ENCODE peak calls at places on chromosome 7, in seven cellular contexts. One of them, this sample, is unnamed.

GRCh38 chr7:133052826-133053225 is 29.1 kb downstream of the CHCHD3 start:
- DNase-seq in activated effector memory CD4-positive, alpha-beta T cell treated with anti-CD3 and anti-CD28 coated beads, Interleukin-2, amount 50 U/mL, for 16 hours: no peak
- DNase-seq in stimulated activated CD8-positive, alpha-beta memory T cell treated with anti-CD3 and anti-CD28 coated beads, Interleukin-15, amount 100 ng/mL, for 1 hour: no peak
- DNase-seq in AG09319: no peak
- DNase-seq in fibroblast of mammary gland: no peak
- DNase-seq in activated B cell treated with CpG ODN at 0.5 μM for 24 hours: no peak
- DNase-seq in COR-L47: no peak
- DNase-seq in this sample: no peak

GRCh38 chr7:141702047-141702567 is at the start of gene DENND11:
- DNase-seq in activated effector memory CD4-positive, alpha-beta T cell treated with anti-CD3 and anti-CD28 coated beads, Interleukin-2, amount 50 U/mL, for 16 hours: peak; percentile 85
- DNase-seq in stimulated activated CD8-positive, alpha-beta memory T cell treated with anti-CD3 and anti-CD28 coated beads, Interleukin-15, amount 100 ng/mL, for 1 hour: no peak
- DNase-seq in AG09319: no peak
- DNase-seq in fibroblast of mammary gland: no peak
- DNase-seq in activated B cell treated with CpG ODN at 0.5 μM for 24 hours: peak; percentile 66
- DNase-seq in COR-L47: peak; percentile 70
- DNase-seq in this sample: no peak

GRCh38 chr7:131895541-131896173 is 339.2 kb upstream of the PODXL start:
- DNase-seq in activated effector memory CD4-positive, alpha-beta T cell treated with anti-CD3 and anti-CD28 coated beads, Interleukin-2, amount 50 U/mL, for 16 hours: no peak
- DNase-seq in stimulated activated CD8-positive, alpha-beta memory T cell treated with anti-CD3 and anti-CD28 coated beads, Interleukin-15, amount 100 ng/mL, for 1 hour: no peak
- DNase-seq in AG09319: peak; percentile 18
- DNase-seq in fibroblast of mammary gland: peak; percentile 82
- DNase-seq in activated B cell treated with CpG ODN at 0.5 μM for 24 hours: no peak
- DNase-seq in COR-L47: no peak
- DNase-seq in this sample: no peak

GRCh38 chr7:70436815-70437350 is 695.1 kb upstream of the GALNT17 start:
- DNase-seq in activated effector memory CD4-positive, alpha-beta T cell treated with anti-CD3 and anti-CD28 coated beads, Interleukin-2, amount 50 U/mL, for 16 hours: no peak
- DNase-seq in stimulated activated CD8-positive, alpha-beta memory T cell treated with anti-CD3 and anti-CD28 coated beads, Interleukin-15, amount 100 ng/mL, for 1 hour: no peak
- DNase-seq in AG09319: no peak
- DNase-seq in fibroblast of mammary gland: no peak
- DNase-seq in activated B cell treated with CpG ODN at 0.5 μM for 24 hours: no peak
- DNase-seq in COR-L47: no peak
- DNase-seq in this sample: no peak

GRCh38 chr7:88635149-88635548 is 124.4 kb upstream of the ZNF804B start:
- DNase-seq in activated effector memory CD4-positive, alpha-beta T cell treated with anti-CD3 and anti-CD28 coated beads, Interleukin-2, amount 50 U/mL, for 16 hours: no peak
- DNase-seq in stimulated activated CD8-positive, alpha-beta memory T cell treated with anti-CD3 and anti-CD28 coated beads, Interleukin-15, amount 100 ng/mL, for 1 hour: no peak
- DNase-seq in AG09319: no peak
- DNase-seq in fibroblast of mammary gland: no peak
- DNase-seq in activated B cell treated with CpG ODN at 0.5 μM for 24 hours: no peak
- DNase-seq in COR-L47: no peak
- DNase-seq in this sample: no peak

GRCh38 chr7:157762824-157763223 is 426.0 kb downstream of the DNAJB6 start:
- DNase-seq in activated effector memory CD4-positive, alpha-beta T cell treated with anti-CD3 and anti-CD28 coated beads, Interleukin-2, amount 50 U/mL, for 16 hours: no peak
- DNase-seq in stimulated activated CD8-positive, alpha-beta memory T cell treated with anti-CD3 and anti-CD28 coated beads, Interleukin-15, amount 100 ng/mL, for 1 hour: no peak
- DNase-seq in AG09319: no peak
- DNase-seq in fibroblast of mammary gland: no peak
- DNase-seq in activated B cell treated with CpG ODN at 0.5 μM for 24 hours: no peak
- DNase-seq in COR-L47: no peak
- DNase-seq in this sample: no peak

GRCh38 chr7:47506716-47507354 is 75.1 kb downstream of the TNS3 start:
- DNase-seq in activated effector memory CD4-positive, alpha-beta T cell treated with anti-CD3 and anti-CD28 coated beads, Interleukin-2, amount 50 U/mL, for 16 hours: no peak
- DNase-seq in stimulated activated CD8-positive, alpha-beta memory T cell treated with anti-CD3 and anti-CD28 coated beads, Interleukin-15, amount 100 ng/mL, for 1 hour: no peak
- DNase-seq in AG09319: no peak
- DNase-seq in fibroblast of mammary gland: no peak
- DNase-seq in activated B cell treated with CpG ODN at 0.5 μM for 24 hours: no peak
- DNase-seq in COR-L47: no peak
- DNase-seq in this sample: no peak

GRCh38 chr7:47570649-47571050 is 11.3 kb downstream of the TNS3 start:
- DNase-seq in activated effector memory CD4-positive, alpha-beta T cell treated with anti-CD3 and anti-CD28 coated beads, Interleukin-2, amount 50 U/mL, for 16 hours: no peak
- DNase-seq in stimulated activated CD8-positive, alpha-beta memory T cell treated with anti-CD3 and anti-CD28 coated beads, Interleukin-15, amount 100 ng/mL, for 1 hour: no peak
- DNase-seq in AG09319: no peak
- DNase-seq in fibroblast of mammary gland: peak; percentile 56
- DNase-seq in activated B cell treated with CpG ODN at 0.5 μM for 24 hours: no peak
- DNase-seq in COR-L47: no peak
- DNase-seq in this sample: no peak

GRCh38 chr7:95623788-95624187 is 27.5 kb upstream of the PDK4 start:
- DNase-seq in activated effector memory CD4-positive, alpha-beta T cell treated with anti-CD3 and anti-CD28 coated beads, Interleukin-2, amount 50 U/mL, for 16 hours: no peak
- DNase-seq in stimulated activated CD8-positive, alpha-beta memory T cell treated with anti-CD3 and anti-CD28 coated beads, Interleukin-15, amount 100 ng/mL, for 1 hour: no peak
- DNase-seq in AG09319: no peak
- DNase-seq in fibroblast of mammary gland: no peak
- DNase-seq in activated B cell treated with CpG ODN at 0.5 μM for 24 hours: no peak
- DNase-seq in COR-L47: no peak
- DNase-seq in this sample: no peak

GRCh38 chr7:30594055-30594539 is 581 bp upstream of the GARS1 start:
- DNase-seq in activated effector memory CD4-positive, alpha-beta T cell treated with anti-CD3 and anti-CD28 coated beads, Interleukin-2, amount 50 U/mL, for 16 hours: peak; percentile 74
- DNase-seq in stimulated activated CD8-positive, alpha-beta memory T cell treated with anti-CD3 and anti-CD28 coated beads, Interleukin-15, amount 100 ng/mL, for 1 hour: peak; percentile 2
- DNase-seq in AG09319: no peak
- DNase-seq in fibroblast of mammary gland: peak; percentile 36
- DNase-seq in activated B cell treated with CpG ODN at 0.5 μM for 24 hours: peak; percentile 50
- DNase-seq in COR-L47: peak; percentile 27
- DNase-seq in this sample: no peak

GRCh38 chr7:33722383-33723096 is 182.8 kb upstream of the BMPER start:
- DNase-seq in activated effector memory CD4-positive, alpha-beta T cell treated with anti-CD3 and anti-CD28 coated beads, Interleukin-2, amount 50 U/mL, for 16 hours: no peak
- DNase-seq in stimulated activated CD8-positive, alpha-beta memory T cell treated with anti-CD3 and anti-CD28 coated beads, Interleukin-15, amount 100 ng/mL, for 1 hour: no peak
- DNase-seq in AG09319: no peak
- DNase-seq in fibroblast of mammary gland: peak; percentile 78
- DNase-seq in activated B cell treated with CpG ODN at 0.5 μM for 24 hours: no peak
- DNase-seq in COR-L47: no peak
- DNase-seq in this sample: no peak

GRCh38 chr7:159121476-159121875 is 23.2 kb downstream of the VIPR2 start:
- DNase-seq in activated effector memory CD4-positive, alpha-beta T cell treated with anti-CD3 and anti-CD28 coated beads, Interleukin-2, amount 50 U/mL, for 16 hours: no peak
- DNase-seq in stimulated activated CD8-positive, alpha-beta memory T cell treated with anti-CD3 and anti-CD28 coated beads, Interleukin-15, amount 100 ng/mL, for 1 hour: no peak
- DNase-seq in AG09319: no peak
- DNase-seq in fibroblast of mammary gland: no peak
- DNase-seq in activated B cell treated with CpG ODN at 0.5 μM for 24 hours: no peak
- DNase-seq in COR-L47: no peak
- DNase-seq in this sample: no peak

GRCh38 chr7:91212592-91212991 is 51.6 kb upstream of the FZD1 start:
- DNase-seq in activated effector memory CD4-positive, alpha-beta T cell treated with anti-CD3 and anti-CD28 coated beads, Interleukin-2, amount 50 U/mL, for 16 hours: no peak
- DNase-seq in stimulated activated CD8-positive, alpha-beta memory T cell treated with anti-CD3 and anti-CD28 coated beads, Interleukin-15, amount 100 ng/mL, for 1 hour: no peak
- DNase-seq in AG09319: no peak
- DNase-seq in fibroblast of mammary gland: peak; percentile 44
- DNase-seq in activated B cell treated with CpG ODN at 0.5 μM for 24 hours: no peak
- DNase-seq in COR-L47: no peak
- DNase-seq in this sample: no peak

GRCh38 chr7:332020-332517 is 42.1 kb downstream of the FOXL3 start:
- DNase-seq in activated effector memory CD4-positive, alpha-beta T cell treated with anti-CD3 and anti-CD28 coated beads, Interleukin-2, amount 50 U/mL, for 16 hours: no peak
- DNase-seq in stimulated activated CD8-positive, alpha-beta memory T cell treated with anti-CD3 and anti-CD28 coated beads, Interleukin-15, amount 100 ng/mL, for 1 hour: no peak
- DNase-seq in AG09319: no peak
- DNase-seq in fibroblast of mammary gland: no peak
- DNase-seq in activated B cell treated with CpG ODN at 0.5 μM for 24 hours: no peak
- DNase-seq in COR-L47: no peak
- DNase-seq in this sample: no peak

GRCh38 chr7:42606217-42606905 is 305.5 kb downstream of the C7orf25 start:
- DNase-seq in activated effector memory CD4-positive, alpha-beta T cell treated with anti-CD3 and anti-CD28 coated beads, Interleukin-2, amount 50 U/mL, for 16 hours: no peak
- DNase-seq in stimulated activated CD8-positive, alpha-beta memory T cell treated with anti-CD3 and anti-CD28 coated beads, Interleukin-15, amount 100 ng/mL, for 1 hour: no peak
- DNase-seq in AG09319: no peak
- DNase-seq in fibroblast of mammary gland: peak; percentile 14
- DNase-seq in activated B cell treated with CpG ODN at 0.5 μM for 24 hours: no peak
- DNase-seq in COR-L47: no peak
- DNase-seq in this sample: no peak

GRCh38 chr7:108124820-108125219 is 5.3 kb downstream of the LAMB4 start:
- DNase-seq in activated effector memory CD4-positive, alpha-beta T cell treated with anti-CD3 and anti-CD28 coated beads, Interleukin-2, amount 50 U/mL, for 16 hours: no peak
- DNase-seq in stimulated activated CD8-positive, alpha-beta memory T cell treated with anti-CD3 and anti-CD28 coated beads, Interleukin-15, amount 100 ng/mL, for 1 hour: no peak
- DNase-seq in AG09319: no peak
- DNase-seq in fibroblast of mammary gland: peak; percentile 65
- DNase-seq in activated B cell treated with CpG ODN at 0.5 μM for 24 hours: no peak
- DNase-seq in COR-L47: no peak
- DNase-seq in this sample: no peak

GRCh38 chr7:46145412-46145811 is 224.3 kb upstream of the IGFBP3 start:
- DNase-seq in activated effector memory CD4-positive, alpha-beta T cell treated with anti-CD3 and anti-CD28 coated beads, Interleukin-2, amount 50 U/mL, for 16 hours: no peak
- DNase-seq in stimulated activated CD8-positive, alpha-beta memory T cell treated with anti-CD3 and anti-CD28 coated beads, Interleukin-15, amount 100 ng/mL, for 1 hour: no peak
- DNase-seq in AG09319: peak; percentile 89
- DNase-seq in fibroblast of mammary gland: peak; percentile 91
- DNase-seq in activated B cell treated with CpG ODN at 0.5 μM for 24 hours: no peak
- DNase-seq in COR-L47: no peak
- DNase-seq in this sample: no peak